ENCODE peak calls at places on chromosomes 4 and X, in four cellular contexts. V is upper lobe of right lung, F is left colon, Q is T-cell. Z is an unnamed sample.

GRCh38 chr4:113339430-113339813 is 290.0 kb downstream of the ANK2 start:
- ATAC-seq in V (no peak), F (no peak), Q (no peak), Z (no peak)

GRCh38 chr4:7354937-7355336 is 79.8 kb downstream of the PSAPL1 start:
- ATAC-seq in V (no peak), F (no peak), Q (no peak), Z (no peak)

GRCh38 chr4:113468165-113469022 is 293.1 kb downstream of the CAMK2D start:
- ATAC-seq in V (peak; percentile 94), F (peak; percentile 85), Q (no peak), Z (peak; percentile 98)

GRCh38 chr4:123200417-123200945 is 196.1 kb upstream of the SPRY1 start:
- ATAC-seq in V (peak; percentile 45), F (no peak), Q (no peak), Z (no peak)

GRCh38 chr4:74440356-74440755 is 4.6 kb upstream of the AREG start:
- ATAC-seq in V (no peak), F (no peak), Q (no peak), Z (no peak)

GRCh38 chrX:5936438-5936837 is 292.2 kb downstream of the NLGN4X start:
- ATAC-seq in V (no peak), F (no peak), Q (no peak), Z (peak; percentile 48)

GRCh38 chr4:78099058-78099457 is 41.9 kb downstream of the FRAS1 start:
- ATAC-seq in V (no peak), F (no peak), Q (no peak), Z (no peak)

GRCh38 chr4:119212251-119212963 is at the start of gene USP53:
- ATAC-seq in V (peak; percentile 98), F (peak; percentile 90), Q (peak; percentile 97), Z (peak; percentile 96)

GRCh38 chr4:145808848-145809512 is 129.0 kb downstream of the C4orf51 start:
- ATAC-seq in V (no peak), F (no peak), Q (no peak), Z (no peak)

GRCh38 chr4:134773497-134774000 is 572.0 kb upstream of the PABPC4L start:
- ATAC-seq in V (peak; percentile 37), F (no peak), Q (no peak), Z (no peak)

GRCh38 chr4:141652161-141652778 is 15.9 kb downstream of the IL15 start:
- ATAC-seq in V (no peak), F (no peak), Q (no peak), Z (peak; percentile 49)

GRCh38 chr4:26150948-26151347 is 169.9 kb upstream of the RBPJ start:
- ATAC-seq in V (no peak), F (no peak), Q (no peak), Z (no peak)

GRCh38 chr4:66955784-66956183 is 589.5 kb downstream of the CENPC start:
- ATAC-seq in V (no peak), F (no peak), Q (no peak), Z (no peak)

GRCh38 chr4:149604827-149605226 is 210.8 kb downstream of the IQCM start:
- ATAC-seq in V (no peak), F (no peak), Q (no peak), Z (no peak)

GRCh38 chr4:89316931-89317366 is 9.3 kb upstream of the GPRIN3 start:
- ATAC-seq in V (peak; percentile 91), F (peak; percentile 52), Q (peak; percentile 88), Z (peak; percentile 22)

GRCh38 chr4:108426493-108426892 is 193.9 kb upstream of the RPL34 start:
- ATAC-seq in V (no peak), F (no peak), Q (no peak), Z (no peak)

GRCh38 chr4:180106997-180107396 is 2136.2 kb upstream of the TENM3 start:
- ATAC-seq in V (no peak), F (no peak), Q (no peak), Z (no peak)

GRCh38 chr4:151276787-151277557 is at the start of gene PRSS48:
- ATAC-seq in V (peak; percentile 91), F (peak; percentile 87), Q (no peak), Z (peak; percentile 36)

GRCh38 chr4:158930573-158930972 is 161.7 kb downstream of the FNIP2 start:
- ATAC-seq in V (no peak), F (no peak), Q (no peak), Z (no peak)

GRCh38 chr4:138724530-138724929 is 291.1 kb upstream of the NOCT start:
- ATAC-seq in V (no peak), F (no peak), Q (no peak), Z (no peak)

GRCh38 chr4:137819964-137820383 is 287.7 kb upstream of the PCDH18 start:
- ATAC-seq in V (peak; percentile 94), F (peak; percentile 70), Q (no peak), Z (no peak)

GRCh38 chrX:109403927-109404326 is 78.0 kb downstream of the GUCY2F start:
- ATAC-seq in V (no peak), F (no peak), Q (no peak), Z (no peak)

GRCh38 chr4:75101906-75102888 is 169.3 kb downstream of the PARM1 start:
- ATAC-seq in V (no peak), F (no peak), Q (no peak), Z (no peak)

GRCh38 chr4:26804451-26804850 is 56.2 kb upstream of the STIM2 start:
- ATAC-seq in V (no peak), F (no peak), Q (no peak), Z (no peak)

GRCh38 chr4:140038031-140038533 is 115.9 kb downstream of the MAML3 start:
- ATAC-seq in V (no peak), F (peak; percentile 61), Q (no peak), Z (no peak)

GRCh38 chr4:76252271-76252653 is 741 bp downstream of the FAM47E start:
- ATAC-seq in V (no peak), F (no peak), Q (no peak), Z (no peak)